ENCODE peak calls at places on chromosomes 5 and 9, in seven cellular contexts. O is pancreas; N is heart right ventricle; A is psoas muscle; M is Peyer's patch; I is CD4-positive, CD25-positive, alpha-beta regulatory T cell; T is BE2C. Z is an unnamed sample. For H3K4me1, the result is how much of the 10 kb centered on the place peaks cover.

GRCh38 chr5:26121343-26121742 is 917.0 kb downstream of the CDH9 start:
- DNase-seq in O (no peak), N (no peak), A (no peak), M (no peak), I (no peak), T (peak), Z (no peak)

GRCh38 chr9:101148344-101148743 is 119.8 kb downstream of the PLPPR1 start:
- DNase-seq in O (no peak), N (no peak), A (no peak), M (no peak), I (no peak), T (no peak), Z (no peak)

GRCh38 chr5:12141496-12141895 is 237.2 kb upstream of the CTNND2 start:
- DNase-seq in O (no peak), N (no peak), A (no peak), M (no peak), I (no peak), T (no peak), Z (no peak)

GRCh38 chr5:134798468-134798867 is 39.9 kb downstream of the DDX46 start:
- DNase-seq in O (no peak), N (no peak), A (no peak), M (no peak), I (no peak), T (no peak), Z (no peak)

GRCh38 chr9:20236676-20237075 is 385.6 kb downstream of the MLLT3 start:
- DNase-seq in O (no peak), N (no peak), A (no peak), M (no peak), I (no peak), T (no peak), Z (no peak)

GRCh38 chr5:161105563-161105962 is 253.6 kb upstream of the ATP10B start:
- DNase-seq in O (no peak), N (no peak), A (no peak), M (no peak), I (no peak), T (no peak), Z (no peak)

GRCh38 chr9:126844085-126844484 is 16.4 kb upstream of the ZBTB34 start:
- DNase-seq in O (no peak), N (no peak), A (no peak), M (no peak), I (no peak), T (no peak), Z (no peak)

GRCh38 chr5:137695651-137696428 is 40.0 kb downstream of the KLHL3 start:
- DNase-seq in O (no peak), N (peak), A (no peak), M (no peak), I (peak), T (no peak), Z (no peak)

DNA sequence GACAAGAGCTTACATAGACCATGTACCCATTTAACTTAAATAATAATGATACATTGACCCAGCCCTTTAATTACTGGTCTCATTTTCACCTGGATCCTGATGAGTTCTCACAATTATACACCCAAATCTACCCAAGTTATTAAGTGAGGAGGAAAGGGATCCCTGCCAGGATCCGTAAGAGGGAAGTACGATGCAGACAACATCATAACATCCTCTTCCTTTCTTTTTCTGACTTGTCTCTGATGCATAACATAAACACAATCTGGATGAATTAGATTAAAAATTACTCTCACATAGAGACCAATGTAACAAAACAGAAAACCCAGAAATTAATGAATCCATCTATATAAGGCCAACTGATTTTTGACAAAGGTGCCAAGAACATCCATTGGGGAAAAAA is 17.0 kb downstream of the MARCHF3 start:
- DNase-seq in O (no peak), N (no peak), A (no peak), M (no peak), I (no peak), T (no peak), Z (no peak)
- H3K4me1 ChIP-seq in O (under half), N (under half), A (under half), M (under half), I (under half), T (under half), Z (under half)

DNA sequence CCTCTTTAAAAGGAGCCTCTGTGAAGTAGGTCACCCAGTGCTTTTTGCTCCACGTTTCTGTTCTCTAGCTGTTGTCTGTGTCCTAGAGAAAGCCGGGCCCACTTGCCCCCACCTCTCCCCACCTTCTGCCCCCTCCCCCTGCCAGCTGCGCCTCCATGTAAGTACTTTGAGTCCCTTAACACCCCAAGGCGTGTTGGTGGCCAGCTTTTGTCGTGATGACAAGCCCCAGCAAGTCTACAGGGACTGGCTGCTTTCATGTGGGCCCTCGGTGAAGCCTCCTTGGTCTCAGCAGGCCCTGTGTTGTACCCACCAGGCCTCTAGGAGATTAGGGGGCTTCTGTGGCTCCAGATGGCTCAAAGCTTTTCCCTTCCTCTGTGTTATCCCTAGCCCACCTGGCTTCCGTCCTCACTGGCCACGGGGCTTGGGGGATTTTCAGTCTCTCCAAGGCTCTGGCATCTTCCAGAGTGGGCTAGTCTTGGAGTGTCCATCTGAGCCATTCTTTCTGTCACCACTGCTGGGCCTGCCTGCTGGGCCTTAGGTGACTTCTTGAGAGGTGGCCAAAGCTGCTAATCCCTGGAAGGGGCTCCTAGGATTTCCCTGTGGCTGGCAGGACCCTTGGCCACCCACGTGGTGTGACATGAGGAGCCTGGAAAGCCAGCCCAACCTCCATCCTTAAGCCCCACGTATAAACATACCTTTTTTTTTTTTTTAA is 1.2 kb upstream of the NDST1 start:
- DNase-seq in O (no peak), N (no peak), A (no peak), M (no peak), I (no peak), T (no peak), Z (no peak)
- H3K4me1 ChIP-seq in O (half or more), N (half or more), A (half or more), M (under half), I (under half), T (under half), Z (half or more)

GRCh38 chr5:16486679-16487078 is 21.1 kb upstream of the ZNF622 start:
- DNase-seq in O (peak), N (no peak), A (no peak), M (no peak), I (no peak), T (no peak), Z (no peak)
- H3K4me1 ChIP-seq in O (under half), N (under half), A (half or more), M (under half), I (under half), T (under half), Z (under half)

GRCh38 chr5:80240368-80240986 is 15.4 kb downstream of the SERINC5 start:
- DNase-seq in O (no peak), N (no peak), A (no peak), M (no peak), I (no peak), T (no peak), Z (no peak)

GRCh38 chr5:80239680-80240367 is 16.0 kb downstream of the SERINC5 start:
- DNase-seq in O (no peak), N (no peak), A (no peak), M (no peak), I (no peak), T (no peak), Z (no peak)

GRCh38 chr5:80245986-80246781 is 9.7 kb downstream of the SERINC5 start:
- DNase-seq in O (no peak), N (no peak), A (no peak), M (no peak), I (no peak), T (no peak), Z (no peak)

GRCh38 chr5:80243567-80243966 is 12.3 kb downstream of the SERINC5 start:
- DNase-seq in O (no peak), N (no peak), A (no peak), M (no peak), I (no peak), T (no peak), Z (no peak)

GRCh38 chr5:80242849-80243248 is 13.0 kb downstream of the SERINC5 start:
- DNase-seq in O (no peak), N (no peak), A (no peak), M (no peak), I (no peak), T (no peak), Z (no peak)
- H3K4me1 ChIP-seq in O (under half), N (under half), A (under half), M (under half), I (under half), T (under half), Z (half or more)